ENCODE peak calls at places on chromosomes 6 and 20, in eight cellular contexts. B, X, O, T, S, K, A and F are unnamed samples.

GRCh38 chr6:31586013-31586412 is at the start of gene LST1:
- DNase-seq in X (no peak), B (no peak), K (no peak), O (peak), A (no peak), T (no peak), S (no peak), F (no peak)

GRCh38 chr6:3984494-3984893 is 94.4 kb downstream of the FAM217A start:
- DNase-seq in X (no peak), S (no peak), O (no peak), A (no peak), T (no peak), K (no peak), B (no peak), F (no peak)

GRCh38 chr6:112468359-112468758 is 121.2 kb downstream of the RFPL4B start:
- DNase-seq in K (no peak), O (peak), S (no peak), X (no peak), B (no peak), A (no peak), T (no peak), F (no peak)

GRCh38 chr6:170024940-170025339 is 265.9 kb downstream of the DLL1 start:
- DNase-seq in T (no peak), X (no peak), K (no peak), A (no peak), B (no peak), O (peak), S (no peak), F (no peak)

GRCh38 chr6:1392813-1393640 is 3.7 kb downstream of the FOXF2 start:
- DNase-seq in B (no peak), S (no peak), X (no peak), T (no peak), K (no peak), A (no peak), O (no peak), F (no peak)

GRCh38 chr6:80523531-80523970 is 417.1 kb downstream of the BCKDHB start:
- DNase-seq in X (no peak), K (no peak), B (peak), A (no peak), T (no peak), O (peak), S (peak), F (no peak)

GRCh38 chr6:112839525-112839961 is 492.4 kb downstream of the RFPL4B start:
- DNase-seq in A (no peak), S (no peak), X (no peak), O (peak), T (no peak), K (no peak), B (no peak), F (no peak)

GRCh38 chr6:6179858-6180257 is 140.6 kb downstream of the F13A1 start:
- DNase-seq in S (no peak), T (no peak), K (no peak), X (no peak), O (no peak), A (no peak), B (no peak), F (no peak)

GRCh38 chr6:129500958-129501381 is 209.0 kb downstream of the ARHGAP18 start:
- DNase-seq in O (no peak), S (no peak), X (no peak), A (no peak), T (no peak), K (no peak), B (no peak), F (no peak)

GRCh38 chr20:32505723-32506473 is 79.2 kb downstream of the NOL4L start:
- DNase-seq in K (no peak), O (no peak), A (no peak), S (peak), X (no peak), T (no peak), B (no peak), F (no peak)

GRCh38 chr20:37142708-37143107 is 36.4 kb upstream of the RPN2 start:
- DNase-seq in A (no peak), O (no peak), X (no peak), T (no peak), K (no peak), B (no peak), S (no peak), F (no peak)

GRCh38 chr6:96792791-96793190 is 44.5 kb downstream of the GPR63 start:
- DNase-seq in K (no peak), X (no peak), O (no peak), S (no peak), B (no peak), A (no peak), T (no peak), F (no peak)

GRCh38 chr6:148494226-148494625 is 151.6 kb downstream of the SASH1 start:
- DNase-seq in O (peak), B (no peak), K (no peak), T (no peak), A (no peak), X (no peak), S (no peak), F (no peak)

GRCh38 chr20:17935186-17935585 is 33.4 kb downstream of the SNX5 start:
- DNase-seq in S (no peak), A (no peak), X (no peak), T (no peak), O (no peak), B (no peak), K (no peak), F (no peak)

GRCh38 chr6:31004794-31005193 is 5.5 kb upstream of the MUC22 start:
- DNase-seq in B (no peak), T (no peak), A (no peak), X (no peak), K (no peak), O (no peak), S (no peak), F (no peak)

GRCh38 chr20:63280929-63281545 is 8.4 kb downstream of the ARFGAP1 start:
- DNase-seq in S (no peak), A (no peak), T (no peak), O (no peak), K (no peak), B (no peak), X (no peak), F (no peak)

GRCh38 chr20:48457261-48458002 is 370.4 kb downstream of the PREX1 start:
- DNase-seq in O (no peak), B (no peak), X (no peak), A (no peak), T (no peak), S (no peak), K (no peak), F (no peak)

GRCh38 chr6:166949533-166950442 is 6.6 kb downstream of the RNASET2 start:
- DNase-seq in O (no peak), A (no peak), B (no peak), S (no peak), T (no peak), X (peak), K (no peak), F (no peak)

GRCh38 chr6:4822476-4822875 is 46.3 kb downstream of the CDYL start:
- DNase-seq in S (no peak), O (no peak), T (no peak), B (no peak), X (no peak), K (no peak), A (no peak), F (no peak)

GRCh38 chr20:16011061-16011460 is 562.2 kb downstream of the KIF16B start:
- DNase-seq in B (no peak), T (no peak), A (no peak), S (no peak), O (no peak), K (no peak), X (no peak), F (no peak)

GRCh38 chr6:43306086-43306485 is 2.5 kb downstream of the CRIP3 start:
- DNase-seq in K (no peak), X (no peak), B (no peak), S (no peak), O (no peak), T (no peak), A (no peak), F (no peak)

GRCh38 chr6:52155791-52156576 is 30.2 kb upstream of the IL17A start:
- DNase-seq in K (no peak), X (peak), B (no peak), T (no peak), A (peak), O (no peak), S (no peak), F (no peak)

GRCh38 chr6:1708820-1709612 is 99.3 kb downstream of the FOXC1 start:
- DNase-seq in B (no peak), T (no peak), A (no peak), O (no peak), S (no peak), K (no peak), X (no peak), F (no peak)

GRCh38 chr6:98834060-98835031 is at the start of gene POU3F2:
- DNase-seq in O (peak), K (peak), X (peak), B (peak), A (peak), T (no peak), S (peak), F (peak)

GRCh38 chr20:17943343-17943742 is 25.3 kb downstream of the SNX5 start:
- DNase-seq in T (no peak), S (no peak), B (no peak), K (no peak), O (no peak), A (no peak), X (no peak), F (no peak)

GRCh38 chr6:169867751-169868191 is 116.3 kb downstream of the ERMARD start:
- DNase-seq in K (no peak), X (no peak), B (no peak), A (no peak), S (no peak), O (no peak), T (no peak), F (no peak)